ENCODE peak calls at places on chromosomes 12 and 14, in eight cellular contexts. D, H, K, O, I, W, M and F are unnamed samples.

GRCh38 chr14:60649815-60650381 is 621 bp upstream of the SIX1 start:
- DNase-seq in K (no peak), M (peak; percentile 52), D (peak; percentile 48), I (no peak), W (no peak), O (peak; percentile 60), H (no peak), F (peak; percentile 44)

GRCh38 chr12:113152835-113153814 is 3.6 kb downstream of the CFAP73 start:
- DNase-seq in I (peak; percentile 73), H (peak; percentile 68), O (peak; percentile 65), K (peak; percentile 82), M (peak; percentile 87), D (peak; percentile 64), W (peak; percentile 55), F (peak; percentile 68)

GRCh38 chr12:21183721-21184275 is 52.8 kb downstream of the SLCO1B1 start:
- DNase-seq in O (no peak), M (no peak), H (no peak), I (no peak), W (no peak), D (no peak), K (no peak), F (no peak)

GRCh38 chr14:69963966-69964365 is 84.8 kb downstream of the SMOC1 start:
- DNase-seq in M (no peak), H (no peak), O (no peak), I (no peak), D (no peak), W (no peak), K (no peak), F (no peak)

GRCh38 chr14:69261761-69262331 is 1.9 kb downstream of the GALNT16 start:
- DNase-seq in K (peak; percentile 43), M (peak; percentile 39), W (no peak), D (no peak), O (peak; percentile 15), I (no peak), H (peak; percentile 61), F (peak; percentile 23)

GRCh38 chr14:78836777-78837176 is 666.6 kb downstream of the NRXN3 start:
- DNase-seq in D (peak; percentile 52), I (peak; percentile 66), W (peak; percentile 48), H (no peak), M (peak; percentile 89), O (peak; percentile 52), K (peak; percentile 57), F (peak; percentile 71)

GRCh38 chr14:85248881-85249635 is 280.9 kb upstream of the FLRT2 start:
- DNase-seq in D (peak; percentile 17), H (no peak), K (no peak), M (no peak), O (peak; percentile 11), I (no peak), W (no peak), F (no peak)

GRCh38 chr14:45198551-45198950 is 54.5 kb downstream of the MIS18BP1 start:
- DNase-seq in W (no peak), H (no peak), I (no peak), K (no peak), M (no peak), D (peak; percentile 64), O (peak; percentile 49), F (no peak)

GRCh38 chr12:18706798-18707197 is 31.0 kb downstream of the PLCZ1 start:
- DNase-seq in M (no peak), W (no peak), O (no peak), D (peak; percentile 38), H (no peak), K (no peak), I (no peak), F (no peak)

GRCh38 chr12:57625261-57626032 is 7.6 kb downstream of the B4GALNT1 start:
- DNase-seq in W (no peak), I (no peak), O (no peak), D (no peak), M (no peak), K (no peak), H (no peak), F (no peak)

GRCh38 chr12:7989827-7990491 is 42.6 kb upstream of the FOXJ2 start:
- DNase-seq in D (no peak), H (peak; percentile 32), M (no peak), K (no peak), W (no peak), I (peak; percentile 13), O (peak; percentile 12), F (no peak)

GRCh38 chr12:26566670-26567069 is 266.3 kb downstream of the ITPR2 start:
- DNase-seq in D (peak; percentile 47), I (no peak), K (no peak), H (no peak), W (no peak), O (peak; percentile 33), M (no peak), F (no peak)

GRCh38 chr12:27446436-27446835 is at the start of gene SMCO2:
- DNase-seq in M (no peak), H (no peak), I (no peak), K (no peak), W (no peak), O (no peak), D (no peak), F (no peak)

GRCh38 chr12:32134144-32134888 is 27.7 kb downstream of the BICD1 start:
- DNase-seq in W (peak; percentile 63), M (peak; percentile 50), K (peak; percentile 71), H (no peak), O (peak; percentile 83), D (peak; percentile 72), I (no peak), F (no peak)

GRCh38 chr12:73465106-73465505 is 1072.5 kb upstream of the ATXN7L3B start:
- DNase-seq in O (no peak), W (no peak), K (no peak), I (no peak), D (no peak), M (peak; percentile 34), H (no peak), F (peak; percentile 2)
- TF ChIP-seq CTCF in O (no peak), W (no peak), K (no peak), I (no peak), D (no peak), M (no peak), H (no peak), F (no peak)

DNA sequence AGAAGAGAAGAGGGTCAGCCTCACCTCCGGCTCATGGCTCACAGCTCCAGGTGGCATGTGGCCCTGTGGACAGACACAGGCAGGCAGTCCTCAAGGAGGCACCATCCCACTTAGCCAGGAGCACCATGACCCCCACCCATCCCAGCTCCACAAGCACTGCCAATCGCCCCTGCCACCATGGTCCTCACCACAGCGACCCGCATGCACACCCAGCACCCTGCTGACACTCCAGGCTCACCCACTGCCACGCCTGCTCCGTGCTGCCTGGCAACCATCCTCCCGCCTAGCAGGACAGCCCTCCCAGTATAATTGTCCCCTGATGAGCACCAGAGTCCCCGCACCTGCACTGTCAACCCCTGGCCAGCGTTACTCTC is 50.9 kb downstream of the TRPV4 start:
- DNase-seq in M (no peak), H (no peak), W (no peak), K (peak; percentile 24), O (no peak), D (no peak), I (no peak), F (no peak)
- TF ChIP-seq CTCF in M (no peak), H (no peak), W (no peak), K (no peak), O (no peak), D (no peak), I (no peak), F (no peak)

DNA sequence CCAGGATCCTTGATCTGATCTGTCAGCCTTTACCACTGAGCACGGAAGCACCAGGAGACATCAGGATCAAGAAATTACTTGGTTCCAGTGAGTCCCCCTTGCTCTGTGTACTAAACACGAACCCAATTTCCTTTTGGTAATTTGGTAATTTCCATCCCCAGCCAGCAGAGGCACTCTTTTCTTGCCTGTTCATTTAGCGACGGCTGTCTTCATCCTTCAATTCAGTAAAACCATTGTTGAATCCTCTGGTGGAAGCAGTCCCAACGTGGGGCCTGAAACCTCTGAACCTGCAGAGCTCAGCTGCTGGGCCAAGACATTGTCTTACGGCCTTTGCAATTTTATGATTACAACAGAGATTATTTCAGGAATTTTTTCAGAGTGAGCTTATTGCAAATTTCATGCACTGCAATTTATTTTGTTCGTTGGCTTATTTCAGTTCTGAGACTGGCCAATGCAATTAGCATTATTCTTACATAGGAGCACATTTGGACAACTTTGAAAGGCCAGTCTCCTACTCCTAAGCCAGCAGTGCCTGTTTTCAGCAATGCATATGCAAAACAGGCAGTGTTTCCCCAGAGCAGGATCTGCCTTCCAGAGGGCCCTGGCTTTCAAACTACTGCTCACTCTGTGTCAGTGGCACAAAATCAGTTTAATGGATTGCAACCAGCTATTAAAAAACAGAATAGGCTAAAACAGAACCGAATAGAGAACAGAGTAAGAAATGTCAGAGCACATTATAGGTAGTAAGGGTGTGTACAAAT is 372.9 kb upstream of the TMEM132C start:
- DNase-seq in W (no peak), M (peak; percentile 54), K (no peak), D (peak; percentile 33), I (no peak), O (no peak), H (no peak), F (peak; percentile 8)
- TF ChIP-seq CTCF in W (peak; percentile 37), M (peak; percentile 51), K (peak; percentile 20), D (peak; percentile 40), I (no peak), O (no peak), H (peak; percentile 50), F (peak; percentile 45)

GRCh38 chr12:56081393-56082347 is 1.7 kb downstream of the ERBB3 start:
- DNase-seq in O (no peak), D (no peak), W (no peak), H (no peak), I (peak; percentile 78), K (peak; percentile 39), M (peak; percentile 27), F (no peak)

GRCh38 chr12:56080556-56081138 is 682 bp downstream of the ERBB3 start:
- DNase-seq in H (no peak), W (no peak), M (peak; percentile 80), K (no peak), D (no peak), O (no peak), I (peak; percentile 80), F (no peak)

GRCh38 chr12:56078931-56079728 is 835 bp upstream of the ERBB3 start:
- DNase-seq in D (peak; percentile 80), H (peak; percentile 83), I (peak; percentile 96), O (peak; percentile 74), K (peak; percentile 86), W (peak; percentile 87), M (peak; percentile 96), F (peak; percentile 89)

GRCh38 chr12:56078427-56078826 is 1.5 kb upstream of the ERBB3 start:
- DNase-seq in I (no peak), H (no peak), W (no peak), D (no peak), O (no peak), K (no peak), M (peak; percentile 48), F (no peak)

DNA sequence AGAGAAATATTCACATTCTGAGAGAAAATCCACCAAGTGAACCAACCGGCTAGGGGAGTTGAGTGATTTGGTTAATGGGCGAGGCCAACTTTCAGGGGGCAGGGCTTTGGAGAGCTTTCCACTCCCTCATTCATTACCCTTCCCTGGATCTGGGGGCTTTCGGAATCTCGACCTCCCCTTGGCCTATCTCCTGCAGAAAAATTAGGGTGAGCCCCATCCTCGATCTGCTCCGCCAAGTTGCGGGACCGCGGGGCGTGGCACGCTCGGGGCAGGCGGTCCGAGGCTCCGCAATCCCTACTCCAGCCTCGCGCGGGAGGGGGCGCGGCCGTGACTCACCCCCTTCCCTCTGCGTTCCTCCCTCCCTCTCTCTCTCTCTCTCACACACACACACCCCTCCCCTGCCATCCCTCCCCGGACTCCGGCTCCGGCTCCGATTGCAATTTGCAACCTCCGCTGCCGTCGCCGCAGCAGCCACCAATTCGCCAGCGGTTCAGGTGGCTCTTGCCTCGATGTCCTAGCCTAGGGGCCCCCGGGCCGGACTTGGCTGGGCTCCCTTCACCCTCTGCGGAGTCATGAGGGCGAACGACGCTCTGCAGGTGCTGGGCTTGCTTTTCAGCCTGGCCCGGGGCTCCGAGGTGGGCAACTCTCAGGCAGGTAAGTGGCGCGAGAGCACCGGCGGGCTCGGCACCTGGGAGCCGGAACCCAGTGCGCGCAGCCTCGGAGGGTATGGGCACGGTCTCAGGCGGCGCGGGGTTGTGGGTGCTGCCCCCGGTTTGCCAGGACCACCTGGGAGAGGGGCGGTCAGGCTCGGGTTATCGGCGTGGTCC is at the start of gene ERBB3:
- DNase-seq in W (peak; percentile 70), D (peak; percentile 72), K (peak; percentile 69), O (peak; percentile 81), M (peak; percentile 92), I (peak; percentile 89), H (peak; percentile 57), F (peak; percentile 62)
- TF ChIP-seq CTCF in W (no peak), D (peak; percentile 35), K (no peak), O (peak; percentile 19), M (no peak), I (peak; percentile 12), H (no peak), F (no peak)